ENCODE peak calls at places on chromosomes 13 and 19, in six cellular contexts. L is cardiac septum; V is effector CD8-positive, alpha-beta T cell; F is Calu3; H is stimulated activated CD4-positive, alpha-beta T cell treated with anti-CD3 and anti-CD28 coated beads, Interleukin-4, amount 100 ng/mL, for 48 hours; Q is iris pigment epithelial cell. D is an unnamed sample.

GRCh38 chr19:55643003-55643732 is at the start of gene ZNF581:
- DNase-seq in L (peak), V (peak), F (peak), H (peak), Q (peak), D (peak)

GRCh38 chr19:510606-511100 is 3.4 kb downstream of the TPGS1 start:
- DNase-seq in L (peak), V (peak), F (peak), H (peak), Q (peak), D (peak)

GRCh38 chr19:5145521-5146511 is 176.9 kb downstream of the KDM4B start:
- DNase-seq in L (no peak), V (no peak), F (no peak), H (no peak), Q (no peak), D (no peak)

GRCh38 chr13:110415669-110416068 is 108.6 kb downstream of the COL4A2 start:
- DNase-seq in L (no peak), V (no peak), F (peak), H (no peak), Q (no peak), D (no peak)

GRCh38 chr19:44954649-44955499 is at the start of gene CLPTM1:
- DNase-seq in L (peak), V (peak), F (peak), H (peak), Q (peak), D (peak)

GRCh38 chr13:34256236-34256635 is 438.3 kb downstream of the RFC3 start:
- DNase-seq in L (no peak), V (no peak), F (no peak), H (no peak), Q (no peak), D (no peak)

GRCh38 chr19:42850981-42851717 is 28.4 kb downstream of the PSG1 start:
- DNase-seq in L (no peak), V (no peak), F (peak), H (no peak), Q (peak), D (no peak)

GRCh38 chr19:8210660-8211101 is 1.5 kb downstream of the CERS4 start:
- DNase-seq in L (no peak), V (no peak), F (no peak), H (no peak), Q (no peak), D (no peak)

GRCh38 chr13:25167349-25167748 is 4.7 kb downstream of the AMER2 start:
- DNase-seq in L (no peak), V (no peak), F (no peak), H (no peak), Q (no peak), D (no peak)

GRCh38 chr13:41411536-41411935 is 45.8 kb upstream of the RGCC start:
- DNase-seq in L (no peak), V (no peak), F (peak), H (no peak), Q (peak), D (no peak)

GRCh38 chr13:94073006-94073744 is 406.3 kb downstream of the DCT start:
- DNase-seq in L (no peak), V (no peak), F (no peak), H (no peak), Q (peak), D (no peak)

GRCh38 chr19:1362385-1363257 is 21.1 kb upstream of the NDUFS7 start:
- DNase-seq in L (no peak), V (no peak), F (no peak), H (no peak), Q (no peak), D (no peak)

GRCh38 chr19:42253245-42254082 is 1.5 kb downstream of the ERF start:
- DNase-seq in L (peak), V (peak), F (peak), H (peak), Q (no peak), D (peak)

GRCh38 chr19:46271488-46272197 is 25.2 kb upstream of the HIF3A start:
- DNase-seq in L (peak), V (no peak), F (no peak), H (peak), Q (peak), D (no peak)

GRCh38 chr19:45130888-45131615 is 29.7 kb downstream of the NKPD1 start:
- DNase-seq in L (no peak), V (no peak), F (peak), H (no peak), Q (peak), D (no peak)

GRCh38 chr19:32498641-32499200 is 82.3 kb upstream of the PDCD5 start:
- DNase-seq in L (no peak), V (no peak), F (no peak), H (no peak), Q (no peak), D (no peak)

GRCh38 chr19:5394907-5395505 is 54.4 kb upstream of the PTPRS start:
- DNase-seq in L (no peak), V (no peak), F (no peak), H (no peak), Q (no peak), D (no peak)

GRCh38 chr19:49936549-49936948 is 7.2 kb upstream of the NUP62 start:
- DNase-seq in L (no peak), V (no peak), F (no peak), H (no peak), Q (no peak), D (no peak)

GRCh38 chr19:3801412-3802096 is 15.4 kb upstream of the MATK start:
- DNase-seq in L (peak), V (peak), F (no peak), H (peak), Q (no peak), D (no peak)

GRCh38 chr19:51441410-51442390 is 16.6 kb downstream of the SIGLEC8 start:
- DNase-seq in L (no peak), V (peak), F (peak), H (peak), Q (no peak), D (peak)

GRCh38 chr19:35528218-35529038 is at the start of gene SBSN:
- DNase-seq in L (no peak), V (no peak), F (no peak), H (no peak), Q (peak), D (no peak)

GRCh38 chr19:50906217-50906616 is 5.0 kb downstream of the KLK4 start:
- DNase-seq in L (no peak), V (no peak), F (peak), H (peak), Q (peak), D (no peak)

GRCh38 chr13:43573361-43573740 is 213.4 kb downstream of the ENOX1 start:
- DNase-seq in L (no peak), V (no peak), F (peak), H (no peak), Q (peak), D (no peak)

GRCh38 chr19:5484398-5485285 is 29.4 kb downstream of the ZNRF4 start:
- DNase-seq in L (no peak), V (no peak), F (peak), H (no peak), Q (peak), D (peak)

GRCh38 chr13:69291292-69291906 is 816.2 kb upstream of the ATXN8OS start:
- DNase-seq in L (no peak), V (no peak), F (no peak), H (no peak), Q (no peak), D (no peak)

GRCh38 chr13:50552424-50552966 is 291.0 kb downstream of the DLEU7 start:
- DNase-seq in L (no peak), V (no peak), F (no peak), H (no peak), Q (peak), D (no peak)

GRCh38 chr19:40797963-40798222 is 1.1 kb upstream of the EGLN2 start:
- DNase-seq in L (no peak), V (no peak), F (no peak), H (no peak), Q (no peak), D (no peak)

D was measured in left lobe of liver.